ENCODE peak calls at places on chromosomes 16 and 17, in nine cellular contexts. L is HL-60; M is cardiac muscle cell; R is effector memory CD4-positive, alpha-beta T cell; C is lung; O is ovary; I is sigmoid colon; Y is dorsolateral prefrontal cortex; N is bronchial epithelial cell. D is an unnamed sample.
A peak's percentile ranks its signal among the peaks of the same experiment; 100 is the strongest.

GRCh38 chr17:6153416-6153815 is 83.2 kb downstream of the WSCD1 start:
- DNase-seq in L (no peak), M (no peak), R (no peak), C (no peak), O (no peak), I (no peak), Y (no peak), N (no peak), D (no peak)

GRCh38 chr16:60181542-60181941 is 1447.4 kb upstream of the GOT2 start:
- DNase-seq in L (no peak), M (no peak), R (no peak), C (no peak), O (no peak), I (no peak), Y (no peak), N (no peak), D (peak; percentile 59)

GRCh38 chr16:68985268-68985667 is 120.2 kb upstream of the HAS3 start:
- DNase-seq in L (no peak), M (no peak), R (no peak), C (no peak), O (no peak), I (no peak), Y (no peak), N (peak; percentile 71), D (no peak)

GRCh38 chr17:48048321-48049140 is at the start of gene NFE2L1:
- DNase-seq in L (peak; percentile 88), M (peak; percentile 92), R (no peak), C (peak; percentile 94), O (peak; percentile 84), I (peak; percentile 97), Y (peak; percentile 59), N (peak; percentile 70), D (peak; percentile 89)

GRCh38 chr16:11602321-11602720 is 15.6 kb upstream of the LITAF start:
- DNase-seq in L (no peak), M (no peak), R (no peak), C (no peak), O (no peak), I (no peak), Y (no peak), N (no peak), D (no peak)

GRCh38 chr16:21608647-21609328 is 9.4 kb downstream of the METTL9 start:
- DNase-seq in L (peak; percentile 93), M (no peak), R (no peak), C (no peak), O (no peak), I (no peak), Y (no peak), N (no peak), D (no peak)

GRCh38 chr17:1959871-1960569 is 65.1 kb downstream of the RTN4RL1 start:
- DNase-seq in L (no peak), M (no peak), R (no peak), C (no peak), O (peak; percentile 49), I (no peak), Y (no peak), N (no peak), D (no peak)

GRCh38 chr17:9824797-9825338 is 856 bp upstream of the GLP2R start:
- DNase-seq in L (no peak), M (no peak), R (no peak), C (no peak), O (no peak), I (no peak), Y (no peak), N (no peak), D (no peak)

GRCh38 chr16:1809281-1809801 is 15.8 kb upstream of the IGFALS start:
- DNase-seq in L (no peak), M (no peak), R (no peak), C (no peak), O (no peak), I (no peak), Y (no peak), N (no peak), D (no peak)

GRCh38 chr17:58756246-58757161 is 850 bp downstream of the PPM1E start:
- DNase-seq in L (no peak), M (peak; percentile 35), R (no peak), C (no peak), O (peak; percentile 17), I (no peak), Y (no peak), N (no peak), D (no peak)

GRCh38 chr17:41695954-41696720 is 7.5 kb downstream of the EIF1 start:
- DNase-seq in L (no peak), M (peak; percentile 87), R (peak; percentile 72), C (peak; percentile 70), O (peak; percentile 65), I (peak; percentile 82), Y (no peak), N (peak; percentile 67), D (peak; percentile 58)

GRCh38 chr16:75320435-75320834 is 69.0 kb upstream of the BCAR1 start:
- DNase-seq in L (no peak), M (peak; percentile 71), R (no peak), C (no peak), O (no peak), I (no peak), Y (peak; percentile 83), N (no peak), D (no peak)

GRCh38 chr16:82016964-82017363 is 5.7 kb upstream of the SDR42E1 start:
- DNase-seq in L (no peak), M (no peak), R (no peak), C (no peak), O (no peak), I (no peak), Y (no peak), N (peak; percentile 91), D (no peak)

GRCh38 chr17:69552986-69553667 is 138.6 kb downstream of the MAP2K6 start:
- DNase-seq in L (no peak), M (no peak), R (no peak), C (no peak), O (no peak), I (no peak), Y (no peak), N (no peak), D (no peak)

GRCh38 chr16:67394271-67395104 is 1.2 kb upstream of the TPPP3 start:
- DNase-seq in L (no peak), M (peak; percentile 25), R (no peak), C (no peak), O (peak; percentile 51), I (peak; percentile 70), Y (no peak), N (no peak), D (no peak)

GRCh38 chr16:88340755-88341150 is 42.0 kb upstream of the ZNF469 start:
- DNase-seq in L (no peak), M (no peak), R (no peak), C (no peak), O (no peak), I (no peak), Y (no peak), N (no peak), D (no peak)
- H3K27me3 ChIP-seq in L (no peaks in the 10 kb centered on the region), M (no peaks in the 10 kb centered on the region), R (no peaks in the 10 kb centered on the region), C (no peaks in the 10 kb centered on the region), O (no peaks in the 10 kb centered on the region), I (no peaks in the 10 kb centered on the region), Y (no peaks in the 10 kb centered on the region), N (no peaks in the 10 kb centered on the region), D (no peaks in the 10 kb centered on the region)

DNA sequence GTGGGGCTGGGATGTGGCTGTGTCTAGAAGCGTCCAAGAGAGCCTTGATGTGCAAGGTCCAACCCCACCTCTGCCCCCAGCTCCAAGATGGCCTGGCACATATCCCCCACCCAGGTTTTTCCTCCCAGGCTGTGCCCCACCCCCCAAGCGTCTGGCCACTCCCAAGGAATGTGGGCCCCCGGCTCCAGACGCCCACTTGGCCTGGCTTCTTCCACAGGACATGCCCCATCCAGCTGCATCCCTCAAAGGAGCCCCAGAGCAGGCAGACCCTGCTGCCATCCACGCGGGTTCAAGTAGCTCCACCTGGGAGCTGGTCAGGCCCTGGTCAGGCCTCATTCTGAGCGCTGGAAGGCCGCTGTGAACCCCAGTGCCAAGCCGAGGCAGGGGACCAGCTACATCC is 3.2 kb downstream of the CAMKK1 start:
- DNase-seq in L (no peak), M (no peak), R (no peak), C (no peak), O (no peak), I (no peak), Y (no peak), N (no peak), D (no peak)
- H3K27me3 ChIP-seq in L (no peaks in the 10 kb centered on the region), M (peaks cover 8% of the 10 kb centered on the region), R (no peaks in the 10 kb centered on the region), C (no peaks in the 10 kb centered on the region), O (no peaks in the 10 kb centered on the region), I (no peaks in the 10 kb centered on the region), Y (no peaks in the 10 kb centered on the region), N (no peaks in the 10 kb centered on the region), D (no peaks in the 10 kb centered on the region)

DNA sequence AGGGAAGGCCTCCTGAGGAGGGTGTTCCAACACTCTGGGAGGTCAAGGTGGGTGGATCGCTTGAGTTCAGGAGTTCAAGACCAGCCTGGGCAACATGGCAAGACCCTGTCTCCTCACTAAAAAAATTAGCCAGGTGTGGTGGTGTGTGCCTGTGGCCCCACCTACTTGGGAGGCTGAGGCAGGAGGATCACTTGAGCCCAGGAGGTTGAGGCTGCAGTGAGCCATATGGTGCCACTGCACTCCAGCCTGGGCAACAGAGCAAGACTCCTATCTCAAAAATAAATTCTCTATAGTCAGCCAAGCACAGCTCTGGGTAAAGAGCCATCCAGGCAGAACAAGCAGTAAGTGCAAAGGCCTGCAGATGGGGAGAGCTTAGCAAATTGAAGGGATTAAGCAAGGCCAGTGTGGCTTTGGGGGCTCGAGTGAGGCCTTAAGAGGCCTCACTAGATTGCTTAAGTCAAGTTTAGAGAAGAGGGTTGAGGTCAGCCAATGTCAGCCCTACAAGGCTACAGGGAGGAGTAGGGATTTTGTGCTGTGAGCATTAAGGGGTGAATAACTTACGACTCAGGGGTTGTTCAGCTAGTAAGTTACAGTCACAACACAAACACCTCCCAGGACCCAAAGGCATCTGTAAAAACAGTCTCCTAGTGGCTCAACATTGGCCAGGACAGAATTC is 5.6 kb downstream of the SLC13A2 start:
- DNase-seq in L (no peak), M (no peak), R (no peak), C (no peak), O (no peak), I (no peak), Y (no peak), N (peak; percentile 43), D (no peak)
- H3K27me3 ChIP-seq in L (peaks cover 3% of the 10 kb centered on the region), M (no peaks in the 10 kb centered on the region), R (no peaks in the 10 kb centered on the region), C (no peaks in the 10 kb centered on the region), O (no peaks in the 10 kb centered on the region), I (no peaks in the 10 kb centered on the region), Y (no peaks in the 10 kb centered on the region), N (peaks cover 1% of the 10 kb centered on the region), D (peaks cover 9% of the 10 kb centered on the region)

GRCh38 chr16:78628526-78628925 is 529.1 kb downstream of the WWOX start:
- DNase-seq in L (no peak), M (no peak), R (no peak), C (no peak), O (no peak), I (no peak), Y (no peak), N (no peak), D (no peak)

GRCh38 chr16:78629173-78629572 is 529.7 kb downstream of the WWOX start:
- DNase-seq in L (no peak), M (no peak), R (no peak), C (no peak), O (no peak), I (no peak), Y (no peak), N (no peak), D (no peak)

GRCh38 chr16:78630102-78630501 is 530.6 kb downstream of the WWOX start:
- DNase-seq in L (no peak), M (no peak), R (no peak), C (no peak), O (no peak), I (no peak), Y (no peak), N (no peak), D (no peak)

GRCh38 chr16:78638371-78638770 is 538.9 kb downstream of the WWOX start:
- DNase-seq in L (no peak), M (peak; percentile 65), R (no peak), C (no peak), O (no peak), I (no peak), Y (no peak), N (no peak), D (no peak)

GRCh38 chr16:78633551-78633950 is 534.1 kb downstream of the WWOX start:
- DNase-seq in L (no peak), M (no peak), R (no peak), C (no peak), O (no peak), I (no peak), Y (no peak), N (no peak), D (no peak)
- H3K27me3 ChIP-seq in L (no peaks in the 10 kb centered on the region), M (no peaks in the 10 kb centered on the region), R (no peaks in the 10 kb centered on the region), C (no peaks in the 10 kb centered on the region), O (no peaks in the 10 kb centered on the region), I (no peaks in the 10 kb centered on the region), Y (no peaks in the 10 kb centered on the region), N (no peaks in the 10 kb centered on the region), D (no peaks in the 10 kb centered on the region)